ENCODE peak calls at places on chromosomes 2 and 18, in four cellular contexts. L, Q, V and J are unnamed samples. For H3K9me3 and H3K4me1, the result is how much of the 10 kb centered on the place peaks cover.

GRCh38 chr2:205892141-205893064 is 193.6 kb downstream of the INO80D start:
- DNase-seq in L (peak), Q (no peak), V (peak), J (no peak)

GRCh38 chr2:205024822-205025518 is 479.7 kb downstream of the PARD3B start:
- DNase-seq in L (no peak), Q (peak), V (peak), J (no peak)

GRCh38 chr2:10846110-10846861 is 33.7 kb upstream of the PDIA6 start:
- DNase-seq in L (no peak), Q (no peak), V (no peak), J (no peak)

GRCh38 chr2:134420256-134420655 is 166.4 kb downstream of the MGAT5 start:
- DNase-seq in L (no peak), Q (no peak), V (no peak), J (peak)

GRCh38 chr2:231917280-231918088 is 8.7 kb downstream of the NPPC start:
- DNase-seq in L (no peak), Q (no peak), V (no peak), J (peak)

GRCh38 chr2:66017763-66018162 is 417.2 kb upstream of the MEIS1 start:
- DNase-seq in L (no peak), Q (no peak), V (no peak), J (no peak)

GRCh38 chr2:209960676-209961630 is 41.5 kb upstream of the RPE start:
- DNase-seq in L (peak), Q (peak), V (peak), J (peak)

GRCh38 chr2:181678033-181678586 is 2.2 kb downstream of the NEUROD1 start:
- DNase-seq in L (peak), Q (no peak), V (peak), J (peak)

GRCh38 chr2:235966396-235966795 is 201.8 kb downstream of the GBX2 start:
- DNase-seq in L (no peak), Q (no peak), V (no peak), J (peak)

GRCh38 chr2:216775043-216775453 is 79.7 kb upstream of the IGFBP5 start:
- DNase-seq in L (no peak), Q (peak), V (peak), J (no peak)

GRCh38 chr2:219758907-219759680 is 131.7 kb downstream of the SLC4A3 start:
- DNase-seq in L (no peak), Q (no peak), V (no peak), J (no peak)

GRCh38 chr2:201697899-201698298 is 545 bp downstream of the MPP4 start:
- DNase-seq in L (no peak), Q (no peak), V (no peak), J (no peak)

GRCh38 chr2:20129320-20130274 is 78.2 kb upstream of the LAPTM4A start:
- DNase-seq in L (no peak), Q (no peak), V (peak), J (no peak)

GRCh38 chr2:102789349-102790085 is 27.7 kb downstream of the TMEM182 start:
- DNase-seq in L (no peak), Q (no peak), V (no peak), J (no peak)

GRCh38 chr2:120240901-120241429 is 11.7 kb upstream of the RALB start:
- DNase-seq in L (no peak), Q (no peak), V (no peak), J (no peak)

GRCh38 chr18:2846638-2847340 is at the start of gene EMILIN2:
- DNase-seq in L (peak), Q (peak), V (peak), J (peak)

GRCh38 chr2:190965580-190966222 is 48.3 kb downstream of the STAT1 start:
- DNase-seq in L (no peak), Q (no peak), V (no peak), J (no peak)

GRCh38 chr18:51506811-51507210 is 309.3 kb upstream of the MEX3C start:
- DNase-seq in L (no peak), Q (no peak), V (no peak), J (no peak)

GRCh38 chr2:73244580-73244979 is 10.5 kb downstream of the CCT7 start:
- DNase-seq in L (no peak), Q (no peak), V (no peak), J (no peak)

GRCh38 chr18:10230072-10230471 is 224.4 kb upstream of the APCDD1 start:
- DNase-seq in L (no peak), Q (no peak), V (no peak), J (peak)

GRCh38 chr2:43415582-43415981 is 180.3 kb downstream of the THADA start:
- DNase-seq in L (peak), Q (no peak), V (no peak), J (no peak)

GRCh38 chr2:72689579-72690170 is 136.2 kb downstream of the EXOC6B start:
- DNase-seq in L (no peak), Q (no peak), V (no peak), J (no peak)

GRCh38 chr2:82487354-82487753 is 1971.7 kb downstream of the SUCLG1 start:
- DNase-seq in L (no peak), Q (no peak), V (no peak), J (no peak)

GRCh38 chr2:238649123-238649522 is 198.8 kb upstream of the TWIST2 start:
- DNase-seq in L (no peak), Q (no peak), V (no peak), J (no peak)

GRCh38 chr18:66874812-66875474 is 271.1 kb upstream of the CDH19 start:
- DNase-seq in L (no peak), Q (no peak), V (no peak), J (no peak)

GRCh38 chr2:66301073-66301766 is 133.7 kb upstream of the MEIS1 start:
- DNase-seq in L (peak), Q (peak), V (no peak), J (no peak)

GRCh38 chr18:56284319-56284718 is 354.1 kb downstream of the TXNL1 start:
- DNase-seq in L (no peak), Q (no peak), V (no peak), J (no peak)

GRCh38 chr2:168188011-168188410 is 59.4 kb downstream of the STK39 start:
- DNase-seq in L (no peak), Q (no peak), V (no peak), J (no peak)

GRCh38 chr2:54457326-54458023 is 1.3 kb downstream of the SPTBN1 start:
- DNase-seq in L (peak), Q (peak), V (peak), J (peak)

GRCh38 chr2:109057686-109058085 is 68.7 kb upstream of the EDAR start:
- DNase-seq in L (no peak), Q (no peak), V (no peak), J (no peak)

GRCh38 chr2:224682121-224682520 is 34.0 kb downstream of the CCDC195 start:
- DNase-seq in L (no peak), Q (no peak), V (no peak), J (no peak)

GRCh38 chr2:10405441-10405840 is 42.7 kb downstream of the ODC1 start:
- DNase-seq in L (peak), Q (peak), V (peak), J (no peak)

GRCh38 chr2:24824966-24825882 is 32.0 kb downstream of the CENPO start:
- DNase-seq in L (peak), Q (peak), V (no peak), J (peak)

GRCh38 chr2:26922638-26923466 is 47.6 kb upstream of the MAPRE3 start:
- DNase-seq in L (peak), Q (peak), V (peak), J (peak)

GRCh38 chr2:211836409-211836808 is 702.2 kb downstream of the ERBB4 start:
- DNase-seq in L (no peak), Q (no peak), V (no peak), J (no peak)
- TF ChIP-seq CTCF in L (no peak), Q (no peak), V (no peak), J (no peak)

GRCh38 chr18:24500766-24501165 is 40.3 kb downstream of the HRH4 start:
- DNase-seq in L (no peak), Q (no peak), V (no peak), J (no peak)
- H3K9me3 ChIP-seq in L (under half), Q (under half), V (under half), J (under half)

DNA sequence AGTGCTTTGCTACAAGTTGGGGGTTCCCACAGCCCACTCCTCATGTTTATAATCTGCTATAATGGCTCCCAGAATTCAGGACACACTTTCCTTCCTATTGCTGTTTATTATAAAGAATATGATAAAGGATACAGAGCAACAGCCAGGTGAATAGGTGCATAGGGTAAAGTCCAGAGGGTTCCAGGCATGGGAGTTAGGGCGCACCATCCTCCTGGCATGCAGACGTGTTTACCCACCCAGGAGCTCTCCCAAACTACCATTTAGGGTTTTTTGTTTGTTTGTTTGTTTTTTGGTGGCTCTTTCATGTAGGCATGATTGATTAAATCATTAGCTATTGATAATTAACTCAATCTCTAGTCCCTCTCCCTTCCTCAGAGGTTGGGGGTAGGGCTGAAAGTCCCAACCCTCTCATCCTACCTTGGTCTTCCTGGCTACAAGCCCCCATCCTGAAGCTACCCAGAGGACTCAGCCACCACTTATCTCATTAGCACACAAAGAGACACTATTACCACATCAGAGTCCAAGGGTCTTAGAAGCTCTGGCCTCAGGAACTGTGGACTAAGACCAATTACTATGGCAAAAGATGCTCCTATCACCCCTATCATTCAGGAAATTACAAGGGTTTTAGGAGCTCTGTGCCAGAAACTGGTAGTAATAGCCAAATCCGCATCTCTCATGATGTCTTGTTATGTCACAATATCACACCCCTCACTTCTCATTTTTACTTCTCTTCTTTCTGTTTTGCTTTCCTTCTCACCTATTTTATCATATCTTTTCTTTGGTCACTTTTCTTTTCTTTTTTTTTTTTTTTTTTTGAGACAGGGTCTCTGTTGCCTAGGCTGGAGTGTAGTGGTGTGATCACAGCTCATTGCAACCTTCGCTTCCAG is 154.8 kb upstream of the TTC39C start:
- DNase-seq in L (no peak), Q (no peak), V (no peak), J (no peak)
- H3K4me1 ChIP-seq in L (under half), Q (under half), V (under half), J (under half)

DNA sequence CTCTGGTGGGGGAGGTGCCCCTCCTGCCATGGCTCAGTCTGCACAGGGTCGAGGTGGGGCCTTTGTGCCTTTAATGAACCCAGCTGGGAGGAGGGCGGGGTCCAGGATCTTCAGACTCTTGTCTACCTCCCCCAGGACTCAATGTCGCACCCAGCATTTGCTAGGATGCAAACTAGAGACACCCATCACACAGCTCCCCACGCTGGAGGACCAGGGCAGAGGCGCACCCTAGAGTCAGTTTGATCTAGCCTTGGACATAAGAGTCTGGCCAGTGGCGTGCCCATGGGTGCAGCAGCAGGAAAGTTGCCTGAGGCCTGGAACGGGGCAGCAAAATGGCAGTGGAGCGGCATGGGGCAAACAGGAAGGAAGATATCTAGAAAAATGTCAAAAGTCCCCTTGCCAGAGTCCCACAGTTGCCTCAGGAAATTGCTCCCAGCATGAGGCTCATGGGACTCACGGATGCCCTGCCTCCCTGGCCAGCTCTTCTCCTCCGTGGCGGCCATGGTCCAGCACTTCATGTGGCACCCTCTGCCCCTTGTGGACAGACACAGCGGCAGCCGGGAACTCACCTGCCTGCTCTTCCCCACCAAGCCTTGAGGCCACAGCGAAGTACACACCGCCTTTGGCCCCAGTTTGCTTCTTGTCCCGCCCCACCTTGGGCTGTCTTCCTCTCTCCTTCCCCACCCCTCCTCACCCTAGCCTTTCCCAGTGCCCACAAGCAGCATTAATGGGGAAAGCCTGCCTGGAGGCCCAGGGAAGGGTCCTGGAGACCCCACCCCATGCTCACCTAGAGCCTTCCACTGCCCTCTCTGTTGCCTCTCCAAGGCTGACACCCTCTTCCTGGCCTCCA is 17.7 kb downstream of the SH2D6 start:
- DNase-seq in L (no peak), Q (no peak), V (no peak), J (peak)
- TF ChIP-seq CTCF in L (no peak), Q (no peak), V (no peak), J (peak)

DNA sequence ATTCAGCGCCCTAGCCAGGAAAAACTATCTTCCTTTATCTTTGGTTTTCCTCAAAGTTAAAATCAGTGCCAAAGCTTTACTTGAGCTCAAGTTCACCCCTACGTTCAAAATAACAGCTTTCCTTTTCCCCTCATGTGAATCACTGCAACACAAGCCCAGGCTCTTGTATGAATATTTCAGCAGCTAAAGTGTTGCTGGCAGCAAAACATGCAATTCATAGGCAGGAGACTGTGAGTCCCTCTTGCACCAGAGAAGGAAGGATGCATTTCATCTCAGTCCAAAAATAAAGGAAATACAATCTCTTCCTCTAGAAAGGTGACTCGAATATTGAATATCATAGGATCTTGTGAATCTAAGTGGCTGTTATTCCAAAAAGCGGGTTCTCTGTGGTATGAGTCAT is 461.3 kb upstream of the SOX11 start:
- DNase-seq in L (no peak), Q (no peak), V (no peak), J (no peak)
- H3K9me3 ChIP-seq in L (under half), Q (under half), V (under half), J (under half)

GRCh38 chr2:111695441-111696007 is 188.5 kb downstream of the ANAPC1 start:
- DNase-seq in L (no peak), Q (no peak), V (no peak), J (no peak)

GRCh38 chr2:111698743-111699554 is 185.0 kb downstream of the ANAPC1 start:
- DNase-seq in L (peak), Q (no peak), V (peak), J (peak)

GRCh38 chr2:111701266-111701665 is 182.7 kb downstream of the ANAPC1 start:
- DNase-seq in L (no peak), Q (no peak), V (no peak), J (peak)

GRCh38 chr2:111697560-111697959 is 186.4 kb downstream of the ANAPC1 start:
- DNase-seq in L (no peak), Q (no peak), V (no peak), J (peak)

GRCh38 chr2:111698089-111698488 is 185.9 kb downstream of the ANAPC1 start:
- DNase-seq in L (no peak), Q (no peak), V (no peak), J (peak)
- H3K4me1 ChIP-seq in L (under half), Q (under half), V (under half), J (under half)